ENCODE peak calls at places on chromosomes 13 and 19, in nine cellular contexts. V is AG10803; I is CD8-positive, alpha-beta memory T cell; R is activated CD4-positive, alpha-beta memory T cell treated with anti-CD3 and anti-CD28 coated beads, Interleukin-2, amount 10 ng/mL, durations not matched to agents 7 days and 5 days; E is cardiac fibroblast; N is GM06990; Z is AG04450; Q is activated B cell treated with CpG ODN at 0.5 μM for 24 hours; L is stimulated activated CD8-positive, alpha-beta memory T cell treated with anti-CD3 and anti-CD28 coated beads, Interleukin-7, amount 100 ng/mL, for 48 hours. M is an unnamed sample.

GRCh38 chr13:74836628-74837027 is 645.3 kb downstream of the TBC1D4 start:
- DNase-seq in Q (no peak), Z (no peak), N (no peak), V (no peak), E (no peak), R (no peak), I (no peak), L (no peak), M (no peak)

GRCh38 chr19:44447864-44448674 is at the start of gene ZNF229:
- DNase-seq in Q (peak; percentile 69), N (peak; percentile 59), Z (peak; percentile 87), I (peak; percentile 10), V (peak; percentile 93), R (peak; percentile 50), E (peak; percentile 94), L (peak; percentile 76), M (peak; percentile 91)

GRCh38 chr19:2922987-2923386 is 21.8 kb downstream of the ZNF77 start:
- DNase-seq in L (no peak), N (no peak), R (no peak), Z (no peak), V (no peak), E (peak; percentile 20), Q (no peak), I (no peak), M (no peak)

GRCh38 chr13:31765441-31765840 is 26.1 kb downstream of the RXFP2 start:
- DNase-seq in R (no peak), I (no peak), L (no peak), E (peak; percentile 60), V (peak; percentile 92), Z (peak; percentile 55), Q (no peak), N (no peak), M (no peak)

GRCh38 chr19:53172892-53173291 is 14.0 kb upstream of the ZNF347 start:
- DNase-seq in N (no peak), E (peak; percentile 14), Q (no peak), V (no peak), I (no peak), R (no peak), Z (no peak), L (no peak), M (no peak)

GRCh38 chr13:74062933-74063332 is 71.3 kb downstream of the KLF12 start:
- DNase-seq in Z (no peak), Q (no peak), N (peak; percentile 53), L (no peak), R (peak; percentile 60), E (peak; percentile 74), V (peak; percentile 61), I (peak; percentile 9), M (peak; percentile 78)

GRCh38 chr19:10420444-10421239 is at the start of gene PDE4A:
- DNase-seq in I (peak; percentile 45), L (no peak), V (no peak), Q (peak; percentile 60), R (peak; percentile 84), E (peak; percentile 41), Z (no peak), N (peak; percentile 81), M (peak; percentile 89)

GRCh38 chr13:32278456-32278855 is 36.7 kb downstream of the ZAR1L start:
- DNase-seq in V (peak; percentile 23), I (no peak), N (no peak), Q (no peak), R (no peak), L (no peak), Z (peak; percentile 50), E (no peak), M (no peak)

GRCh38 chr13:36395280-36395679 is 37.0 kb upstream of the CCNA1 start:
- DNase-seq in R (no peak), E (peak; percentile 83), I (no peak), Z (peak; percentile 27), V (peak; percentile 84), Q (no peak), N (no peak), L (no peak), M (no peak)

GRCh38 chr19:38070573-38070972 is 153.4 kb downstream of the DPF1 start:
- DNase-seq in L (no peak), Q (no peak), N (no peak), E (peak; percentile 43), V (peak; percentile 56), I (no peak), Z (peak; percentile 43), R (no peak), M (no peak)

GRCh38 chr19:36059180-36059910 is 4.6 kb downstream of the WDR62 start:
- DNase-seq in N (no peak), I (no peak), E (no peak), V (no peak), Z (no peak), Q (no peak), R (no peak), L (no peak), M (no peak)

M was measured in spleen.